ENCODE peak calls at places on chromosomes 1 and 21, in four cellular contexts. F, S, D and U are unnamed samples.

GRCh38 chr1:13732971-13733667 is 33.1 kb downstream of the PRDM2 start:
- DNase-seq in F (no peak), S (no peak), D (no peak), U (no peak)

GRCh38 chr1:184545601-184546000 is 158.8 kb downstream of the C1orf21 start:
- DNase-seq in F (peak), S (no peak), D (no peak), U (no peak)

GRCh38 chr1:225468270-225469020 is 40.6 kb upstream of the LBR start:
- DNase-seq in F (no peak), S (no peak), D (no peak), U (no peak)

GRCh38 chr1:93771843-93772242 is 90.2 kb upstream of the BCAR3 start:
- DNase-seq in F (no peak), S (no peak), D (no peak), U (no peak)

GRCh38 chr1:10730985-10731384 is 65.5 kb downstream of the CASZ1 start:
- DNase-seq in F (peak), S (peak), D (no peak), U (no peak)

GRCh38 chr21:35925497-35925896 is 134.8 kb downstream of the SETD4 start:
- DNase-seq in F (peak), S (no peak), D (no peak), U (no peak)

GRCh38 chr1:224430511-224431113 is 4.0 kb downstream of the WDR26 start:
- DNase-seq in F (peak), S (no peak), D (no peak), U (no peak)

GRCh38 chr1:238061967-238062613 is 171.4 kb upstream of the ZP4 start:
- DNase-seq in F (peak), S (no peak), D (no peak), U (no peak)

GRCh38 chr1:55245781-55246180 is 30.6 kb upstream of the USP24 start:
- DNase-seq in F (peak), S (no peak), D (no peak), U (no peak)

GRCh38 chr1:80251591-80251990 is 1245.1 kb upstream of the ADGRL4 start:
- DNase-seq in F (no peak), S (no peak), D (no peak), U (no peak)

GRCh38 chr1:225474986-225475820 is 47.4 kb upstream of the LBR start:
- DNase-seq in F (peak), S (peak), D (peak), U (no peak)

GRCh38 chr1:228177183-228177475 is 11.5 kb downstream of the IBA57 start:
- DNase-seq in F (no peak), S (no peak), D (no peak), U (peak)

GRCh38 chr21:34881421-34881820 is 167.7 kb downstream of the RUNX1 start:
- DNase-seq in F (peak), S (no peak), D (no peak), U (no peak)

GRCh38 chr1:180241716-180242544 is 11.9 kb downstream of the LHX4 start:
- DNase-seq in F (peak), S (no peak), D (no peak), U (no peak)

GRCh38 chr1:241652012-241652411 is at the start of gene WDR64:
- DNase-seq in F (no peak), S (no peak), D (no peak), U (no peak)

GRCh38 chr1:154788241-154788870 is 81.7 kb downstream of the KCNN3 start:
- DNase-seq in F (no peak), S (no peak), D (no peak), U (no peak)

GRCh38 chr1:15259608-15260007 is 12.6 kb downstream of the FHAD1 start:
- DNase-seq in F (no peak), S (no peak), D (no peak), U (no peak)

GRCh38 chr1:81459043-81459442 is 341.7 kb upstream of the ADGRL2 start:
- DNase-seq in F (no peak), S (no peak), D (no peak), U (no peak)
- TF ChIP-seq CTCF in F (no peak), S (no peak), D (no peak), U (no peak)

DNA sequence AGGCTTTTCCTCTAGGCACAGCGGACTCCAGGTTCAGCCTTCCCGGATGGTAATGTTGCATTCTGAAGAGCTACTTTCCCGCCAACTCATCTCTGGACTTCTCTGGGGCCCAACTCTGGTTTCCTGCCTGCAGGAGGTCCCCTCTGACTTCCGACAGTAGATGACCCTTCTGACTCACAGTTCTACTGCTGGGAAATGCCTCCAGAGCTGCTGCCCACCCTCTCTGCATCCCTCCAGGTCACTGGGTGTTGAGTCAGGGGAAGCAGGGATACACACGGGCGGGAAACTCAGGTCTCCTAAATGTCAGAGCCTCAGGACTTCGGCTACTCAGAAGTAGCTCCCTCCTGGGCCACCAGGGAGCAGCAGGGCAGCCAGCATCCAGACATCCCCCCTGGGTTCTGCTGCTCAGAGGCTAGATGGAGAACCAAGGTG is 2.1 kb upstream of the KIF21B start:
- DNase-seq in F (peak), S (no peak), D (no peak), U (no peak)
- TF ChIP-seq CTCF in F (peak), S (peak), D (no peak), U (peak)

GRCh38 chr1:160419150-160419837 is 18.9 kb downstream of the VANGL2 start:
- DNase-seq in F (no peak), S (no peak), D (peak), U (no peak)

GRCh38 chr1:160420881-160421842 is 20.8 kb downstream of the VANGL2 start:
- DNase-seq in F (no peak), S (no peak), D (peak), U (no peak)

GRCh38 chr1:160418483-160418882 is 18.1 kb downstream of the VANGL2 start:
- DNase-seq in F (no peak), S (no peak), D (peak), U (no peak)

GRCh38 chr1:160421881-160422280 is 21.5 kb downstream of the VANGL2 start:
- DNase-seq in F (no peak), S (no peak), D (peak), U (no peak)

GRCh38 chr1:160419838-160420169 is 19.4 kb downstream of the VANGL2 start:
- DNase-seq in F (no peak), S (no peak), D (no peak), U (no peak)
- TF ChIP-seq CTCF in F (no peak), S (no peak), D (no peak), U (no peak)

GRCh38 chr1:46747683-46748288 is 28.9 kb upstream of the EFCAB14 start:
- DNase-seq in F (peak), S (peak), D (no peak), U (no peak)
- TF ChIP-seq CTCF in F (peak), S (peak), D (peak), U (peak)

GRCh38 chr21:28513450-28513849 is 479.2 kb downstream of the LTN1 start:
- DNase-seq in F (no peak), S (no peak), D (no peak), U (no peak)

GRCh38 chr21:28509031-28509430 is 483.6 kb downstream of the LTN1 start:
- DNase-seq in F (no peak), S (no peak), D (no peak), U (no peak)
- TF ChIP-seq CTCF in F (no peak), S (no peak), D (no peak), U (no peak)

DNA sequence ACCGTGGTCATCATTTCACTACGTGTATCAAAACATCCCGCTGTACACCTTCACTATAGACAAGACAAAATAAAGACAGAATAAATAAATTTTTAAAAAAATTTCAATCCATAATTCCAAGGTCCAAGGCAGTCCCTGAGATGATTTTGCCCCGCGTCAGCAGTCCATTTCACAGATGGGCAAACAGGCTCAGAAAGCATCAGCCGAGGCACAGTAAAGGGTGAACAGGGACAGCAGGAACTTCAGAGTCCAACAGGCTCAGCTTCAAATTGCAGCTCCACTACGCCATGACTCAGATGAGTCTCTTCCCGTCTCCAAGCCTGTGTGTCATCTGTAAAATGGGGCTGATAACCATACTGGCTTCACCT is 15.0 kb downstream of the MATN1 start:
- DNase-seq in F (no peak), S (no peak), D (no peak), U (peak)
- TF ChIP-seq CTCF in F (no peak), S (no peak), D (no peak), U (peak)

DNA sequence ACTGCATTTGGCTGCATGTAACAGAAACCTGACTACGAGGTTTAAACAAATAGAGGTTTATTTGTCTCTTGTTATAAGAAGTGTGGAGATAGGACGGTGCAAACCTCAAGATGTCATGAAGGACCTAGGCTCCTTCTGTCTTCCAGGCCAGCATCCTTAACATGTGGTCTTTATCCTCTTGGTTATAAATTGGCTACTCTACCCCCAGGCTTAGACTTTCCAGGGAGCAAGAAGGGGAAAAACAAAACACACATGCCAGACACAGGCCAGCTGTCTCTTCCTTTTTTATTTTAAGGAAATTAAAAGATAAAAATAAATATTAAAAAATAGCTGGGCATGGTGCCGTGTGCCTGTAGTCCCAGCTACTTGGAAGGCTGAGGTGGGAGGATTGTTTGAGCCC is 51.3 kb upstream of the PRELP start:
- DNase-seq in F (no peak), S (no peak), D (no peak), U (no peak)
- TF ChIP-seq CTCF in F (no peak), S (no peak), D (no peak), U (no peak)

GRCh38 chr1:90537606-90538362 is 179.3 kb downstream of the BARHL2 start:
- DNase-seq in F (no peak), S (no peak), D (no peak), U (no peak)

GRCh38 chr1:90534669-90535379 is 182.3 kb downstream of the BARHL2 start:
- DNase-seq in F (no peak), S (no peak), D (no peak), U (no peak)

GRCh38 chr1:90534116-90534515 is 183.0 kb downstream of the BARHL2 start:
- DNase-seq in F (no peak), S (no peak), D (no peak), U (no peak)
- TF ChIP-seq CTCF in F (no peak), S (no peak), D (no peak), U (no peak)

GRCh38 chr1:89685461-89685860 is 52.5 kb downstream of the LRRC8C start:
- DNase-seq in F (no peak), S (no peak), D (no peak), U (no peak)
- TF ChIP-seq CTCF in F (no peak), S (no peak), D (no peak), U (no peak)

GRCh38 chr1:28756846-28757245 is 20.1 kb downstream of the YTHDF2 start:
- DNase-seq in F (peak), S (no peak), D (no peak), U (no peak)
- TF ChIP-seq CTCF in F (peak), S (peak), D (peak), U (peak)